ENCODE peak calls at places on chromosome 13, in six cellular contexts. P is activated CD4-positive, alpha-beta T cell treated with anti-CD3 and anti-CD28 coated beads for 24 hours; C is stimulated activated CD4-positive, alpha-beta T cell treated with anti-CD3 and anti-CD28 coated beads, Interleukin-2, amount 100 ng/mL, for 48 hours; R is Right ventricle myocardium superior; O is mammary epithelial cell; X is KG1. Y is an unnamed sample.

GRCh38 chr13:50340146-50340545 is 324.9 kb downstream of the KCNRG start:
- DNase-seq in P (no peak), C (no peak), R (no peak), O (no peak), X (no peak), Y (no peak)

GRCh38 chr13:66689628-66690027 is 540.5 kb downstream of the PCDH9 start:
- DNase-seq in P (no peak), C (no peak), R (no peak), O (no peak), X (no peak), Y (no peak)

GRCh38 chr13:42600943-42601342 is 27.0 kb downstream of the TNFSF11 start:
- DNase-seq in P (no peak), C (no peak), R (no peak), O (no peak), X (no peak), Y (no peak)

GRCh38 chr13:105665284-105665683 is 870.2 kb downstream of the EFNB2 start:
- DNase-seq in P (no peak), C (no peak), R (no peak), O (peak), X (no peak), Y (no peak)

GRCh38 chr13:18952225-18953016 is 229.2 kb downstream of the TUBA3C start:
- DNase-seq in P (no peak), C (no peak), R (no peak), O (no peak), X (no peak), Y (no peak)

GRCh38 chr13:98143601-98144500 is 957 bp downstream of the FARP1 start:
- DNase-seq in P (no peak), C (no peak), R (peak), O (peak), X (no peak), Y (peak)

GRCh38 chr13:35768551-35768950 is 292.1 kb upstream of the MAB21L1 start:
- DNase-seq in P (no peak), C (no peak), R (no peak), O (no peak), X (no peak), Y (no peak)

GRCh38 chr13:95704510-95704909 is 27.6 kb downstream of the DNAJC3 start:
- DNase-seq in P (no peak), C (no peak), R (no peak), O (no peak), X (no peak), Y (peak)

GRCh38 chr13:31349156-31349555 is 149.4 kb downstream of the B3GLCT start:
- DNase-seq in P (no peak), C (no peak), R (no peak), O (no peak), X (no peak), Y (no peak)

GRCh38 chr13:44084146-44084545 is 204.4 kb downstream of the LACC1 start:
- DNase-seq in P (no peak), C (no peak), R (no peak), O (no peak), X (no peak), Y (no peak)

GRCh38 chr13:109145631-109146030 is 516.2 kb downstream of the MYO16 start:
- DNase-seq in P (no peak), C (no peak), R (no peak), O (peak), X (no peak), Y (peak)

GRCh38 chr13:44259045-44260042 is 114.3 kb upstream of the SERP2 start:
- DNase-seq in P (peak), C (peak), R (no peak), O (peak), X (peak), Y (no peak)

GRCh38 chr13:102897371-102898138 is 51.7 kb downstream of the ERCC5 start:
- DNase-seq in P (no peak), C (no peak), R (peak), O (no peak), X (no peak), Y (no peak)

GRCh38 chr13:60617863-60618733 is 221.1 kb downstream of the TDRD3 start:
- DNase-seq in P (no peak), C (no peak), R (no peak), O (no peak), X (no peak), Y (no peak)

GRCh38 chr13:33218020-33218419 is 67.5 kb downstream of the STARD13 start:
- DNase-seq in P (no peak), C (no peak), R (no peak), O (peak), X (no peak), Y (no peak)

GRCh38 chr13:36310417-36311108 is 12.9 kb upstream of the CCDC169 start:
- DNase-seq in P (no peak), C (no peak), R (no peak), O (no peak), X (no peak), Y (no peak)

GRCh38 chr13:100454876-100455275 is 133.7 kb downstream of the GGACT start:
- DNase-seq in P (no peak), C (no peak), R (no peak), O (peak), X (no peak), Y (no peak)

GRCh38 chr13:70812481-70812880 is 704.2 kb upstream of the KLHL1 start:
- DNase-seq in P (no peak), C (no peak), R (no peak), O (no peak), X (no peak), Y (no peak)

GRCh38 chr13:29428310-29428991 is 167.0 kb downstream of the SLC7A1 start:
- DNase-seq in P (no peak), C (peak), R (peak), O (peak), X (no peak), Y (peak)

GRCh38 chr13:30147380-30147779 is 160.0 kb downstream of the KATNAL1 start:
- DNase-seq in P (no peak), C (no peak), R (no peak), O (no peak), X (no peak), Y (no peak)

GRCh38 chr13:25378528-25378927 is 6.8 kb downstream of the ATP8A2 start:
- DNase-seq in P (no peak), C (no peak), R (no peak), O (no peak), X (no peak), Y (no peak)

GRCh38 chr13:63696055-63696454 is 2280.4 kb upstream of the PCDH20 start:
- DNase-seq in P (no peak), C (no peak), R (no peak), O (no peak), X (no peak), Y (no peak)

GRCh38 chr13:85230754-85231153 is 568.5 kb downstream of the SLITRK6 start:
- DNase-seq in P (no peak), C (no peak), R (no peak), O (no peak), X (no peak), Y (no peak)

GRCh38 chr13:38670627-38671026 is 16.2 kb upstream of the FREM2 start:
- DNase-seq in P (no peak), C (no peak), R (no peak), O (peak), X (no peak), Y (no peak)

GRCh38 chr13:99686157-99686572 is 184.9 kb downstream of the TM9SF2 start:
- DNase-seq in P (no peak), C (no peak), R (peak), O (no peak), X (no peak), Y (peak)

GRCh38 chr13:90792335-90792734 is 555.2 kb upstream of the MIR17HG start:
- DNase-seq in P (no peak), C (no peak), R (no peak), O (peak), X (no peak), Y (no peak)

GRCh38 chr13:50152224-50152623 is 137.0 kb downstream of the KCNRG start:
- DNase-seq in P (no peak), C (no peak), R (no peak), O (no peak), X (no peak), Y (no peak)

GRCh38 chr13:75217949-75218348 is 264.0 kb downstream of the TBC1D4 start:
- DNase-seq in P (no peak), C (no peak), R (no peak), O (peak), X (no peak), Y (no peak)

GRCh38 chr13:87656311-87656710 is 14.9 kb upstream of the SLITRK5 start:
- DNase-seq in P (no peak), C (no peak), R (no peak), O (no peak), X (no peak), Y (no peak)

GRCh38 chr13:94433055-94433947 is 46.2 kb downstream of the DCT start:
- DNase-seq in P (no peak), C (no peak), R (peak), O (no peak), X (no peak), Y (no peak)

GRCh38 chr13:35514166-35514565 is 37.7 kb upstream of the MAB21L1 start:
- DNase-seq in P (no peak), C (no peak), R (no peak), O (no peak), X (no peak), Y (no peak)

GRCh38 chr13:113506025-113506685 is 15.6 kb upstream of the DCUN1D2 start:
- DNase-seq in P (no peak), C (no peak), R (no peak), O (no peak), X (no peak), Y (no peak)

GRCh38 chr13:44920013-44920412 is 69.3 kb downstream of the NUFIP1 start:
- DNase-seq in P (no peak), C (no peak), R (no peak), O (no peak), X (no peak), Y (no peak)

GRCh38 chr13:77874406-77874805 is 44.2 kb downstream of the EDNRB start:
- DNase-seq in P (no peak), C (no peak), R (no peak), O (no peak), X (no peak), Y (no peak)

GRCh38 chr13:98307744-98308524 is 130.9 kb upstream of the RNF113B start:
- DNase-seq in P (no peak), C (no peak), R (no peak), O (no peak), X (no peak), Y (peak)

GRCh38 chr13:79860757-79861156 is 379.8 kb downstream of the NDFIP2 start:
- DNase-seq in P (no peak), C (no peak), R (no peak), O (no peak), X (no peak), Y (no peak)

GRCh38 chr13:103852036-103852435 is 785.8 kb upstream of the SLC10A2 start:
- DNase-seq in P (no peak), C (no peak), R (no peak), O (no peak), X (no peak), Y (no peak)

GRCh38 chr13:20461860-20462532 is 63.7 kb downstream of the CRYL1 start:
- DNase-seq in P (no peak), C (no peak), R (no peak), O (no peak), X (no peak), Y (no peak)

GRCh38 chr13:70162141-70162540 is 53.9 kb upstream of the KLHL1 start:
- DNase-seq in P (no peak), C (no peak), R (no peak), O (no peak), X (no peak), Y (no peak)